ENCODE peak calls at places on chromosomes 13 and 19, in ten cellular contexts. R is AG04450; T is effector memory CD4-positive, alpha-beta T cell; K is naive thymus-derived CD4-positive, alpha-beta T cell; G is uterus; H is right atrium auricular region; B is right lobe of liver; U is cardiac muscle cell; X is psoas muscle; O is small intestine. J is an unnamed sample.

GRCh38 chr19:28715157-28715556 is 497.8 kb downstream of the UQCRFS1 start:
- DNase-seq in R (no peak), T (no peak), K (no peak), G (no peak), H (no peak), B (no peak), U (no peak), X (no peak), O (no peak), J (no peak)

GRCh38 chr13:76489299-76489698 is 396.9 kb downstream of the KCTD12 start:
- DNase-seq in R (no peak), T (no peak), K (no peak), G (no peak), H (no peak), B (no peak), U (no peak), X (no peak), O (no peak), J (no peak)

GRCh38 chr19:3683866-3684816 is 16.1 kb downstream of the PIP5K1C start:
- DNase-seq in R (no peak), T (no peak), K (no peak), G (no peak), H (no peak), B (no peak), U (peak), X (no peak), O (no peak), J (no peak)

GRCh38 chr19:37926255-37926654 is 19.2 kb downstream of the SIPA1L3 start:
- DNase-seq in R (no peak), T (no peak), K (no peak), G (no peak), H (no peak), B (no peak), U (no peak), X (no peak), O (no peak), J (no peak)

GRCh38 chr19:51971624-51972023 is 15.0 kb downstream of the ZNF350 start:
- DNase-seq in R (no peak), T (no peak), K (peak), G (no peak), H (no peak), B (no peak), U (peak), X (no peak), O (no peak), J (no peak)

GRCh38 chr13:27505792-27506191 is 55.4 kb upstream of the MTIF3 start:
- DNase-seq in R (no peak), T (no peak), K (no peak), G (no peak), H (no peak), B (no peak), U (no peak), X (no peak), O (no peak), J (no peak)

GRCh38 chr19:6412111-6412999 is 12.3 kb downstream of the KHSRP start:
- DNase-seq in R (no peak), T (no peak), K (peak), G (no peak), H (no peak), B (no peak), U (peak), X (peak), O (peak), J (peak)

GRCh38 chr19:15025237-15025636 is 24.0 kb upstream of the CASP14 start:
- DNase-seq in R (no peak), T (no peak), K (no peak), G (no peak), H (no peak), B (no peak), U (peak), X (no peak), O (no peak), J (no peak)

GRCh38 chr13:44504146-44504545 is 72.0 kb downstream of the TSC22D1 start:
- DNase-seq in R (no peak), T (no peak), K (no peak), G (no peak), H (no peak), B (no peak), U (no peak), X (no peak), O (no peak), J (no peak)

GRCh38 chr13:26707122-26708006 is 53.2 kb downstream of the GPR12 start:
- DNase-seq in R (peak), T (no peak), K (peak), G (no peak), H (no peak), B (no peak), U (peak), X (no peak), O (peak), J (peak)

GRCh38 chr19:554817-555216 is 11.0 kb downstream of the GZMM start:
- DNase-seq in R (no peak), T (no peak), K (no peak), G (no peak), H (no peak), B (no peak), U (no peak), X (no peak), O (no peak), J (no peak)

GRCh38 chr19:555474-555808 is 11.6 kb downstream of the GZMM start:
- DNase-seq in R (no peak), T (no peak), K (no peak), G (no peak), H (no peak), B (no peak), U (no peak), X (no peak), O (no peak), J (no peak)

GRCh38 chr19:556611-557382 is 12.9 kb downstream of the GZMM start:
- DNase-seq in R (no peak), T (no peak), K (no peak), G (no peak), H (no peak), B (no peak), U (no peak), X (no peak), O (no peak), J (no peak)

GRCh38 chr19:558770-559439 is 13.5 kb upstream of the BSG start:
- DNase-seq in R (no peak), T (no peak), K (no peak), G (peak), H (no peak), B (no peak), U (peak), X (no peak), O (no peak), J (no peak)
- H3K27ac ChIP-seq in R (no peak), T (no peak), K (no peak), G (no peak), H (no peak), B (no peak), U (no peak), X (no peak), O (peak), J (no peak)

GRCh38 chr19:11225815-11226214 is 13.6 kb upstream of the ANGPTL8 start:
- DNase-seq in R (no peak), T (no peak), K (no peak), G (no peak), H (no peak), B (no peak), U (no peak), X (no peak), O (no peak), J (no peak)
- H3K27ac ChIP-seq in R (no peak), T (no peak), K (no peak), G (no peak), H (no peak), B (no peak), U (no peak), X (no peak), O (no peak), J (no peak)

GRCh38 chr19:53549354-53549753 is 11.4 kb downstream of the ZNF331 start:
- DNase-seq in R (no peak), T (no peak), K (no peak), G (no peak), H (no peak), B (no peak), U (peak), X (no peak), O (no peak), J (no peak)
- H3K27ac ChIP-seq in R (no peak), T (no peak), K (no peak), G (peak), H (no peak), B (peak), U (no peak), X (peak), O (peak), J (peak)

GRCh38 chr13:28753946-28754345 is 35.2 kb upstream of the SLC46A3 start:
- DNase-seq in R (no peak), T (no peak), K (no peak), G (no peak), H (no peak), B (no peak), U (no peak), X (no peak), O (no peak), J (no peak)
- H3K27ac ChIP-seq in R (peak), T (no peak), K (no peak), G (peak), H (peak), B (peak), U (peak), X (no peak), O (no peak), J (no peak)

GRCh38 chr19:43534305-43534612 is 1.3 kb downstream of the ZNF575 start:
- DNase-seq in R (no peak), T (no peak), K (no peak), G (no peak), H (no peak), B (no peak), U (no peak), X (no peak), O (no peak), J (no peak)
- H3K27ac ChIP-seq in R (peak), T (peak), K (peak), G (peak), H (peak), B (no peak), U (no peak), X (peak), O (peak), J (peak)

GRCh38 chr19:35142531-35143230 is 374 bp upstream of the FXYD7 start:
- DNase-seq in R (no peak), T (peak), K (peak), G (no peak), H (no peak), B (peak), U (peak), X (peak), O (peak), J (peak)

GRCh38 chr19:35140898-35141626 is 2.0 kb upstream of the FXYD7 start:
- DNase-seq in R (peak), T (peak), K (peak), G (peak), H (peak), B (peak), U (peak), X (peak), O (peak), J (peak)

GRCh38 chr19:35140207-35140897 is 1.7 kb downstream of the FXYD1 start:
- DNase-seq in R (no peak), T (no peak), K (no peak), G (no peak), H (no peak), B (no peak), U (no peak), X (peak), O (no peak), J (no peak)

GRCh38 chr19:35143231-35143715 is at the start of gene FXYD7:
- DNase-seq in R (no peak), T (no peak), K (no peak), G (no peak), H (no peak), B (peak), U (no peak), X (no peak), O (no peak), J (no peak)

DNA sequence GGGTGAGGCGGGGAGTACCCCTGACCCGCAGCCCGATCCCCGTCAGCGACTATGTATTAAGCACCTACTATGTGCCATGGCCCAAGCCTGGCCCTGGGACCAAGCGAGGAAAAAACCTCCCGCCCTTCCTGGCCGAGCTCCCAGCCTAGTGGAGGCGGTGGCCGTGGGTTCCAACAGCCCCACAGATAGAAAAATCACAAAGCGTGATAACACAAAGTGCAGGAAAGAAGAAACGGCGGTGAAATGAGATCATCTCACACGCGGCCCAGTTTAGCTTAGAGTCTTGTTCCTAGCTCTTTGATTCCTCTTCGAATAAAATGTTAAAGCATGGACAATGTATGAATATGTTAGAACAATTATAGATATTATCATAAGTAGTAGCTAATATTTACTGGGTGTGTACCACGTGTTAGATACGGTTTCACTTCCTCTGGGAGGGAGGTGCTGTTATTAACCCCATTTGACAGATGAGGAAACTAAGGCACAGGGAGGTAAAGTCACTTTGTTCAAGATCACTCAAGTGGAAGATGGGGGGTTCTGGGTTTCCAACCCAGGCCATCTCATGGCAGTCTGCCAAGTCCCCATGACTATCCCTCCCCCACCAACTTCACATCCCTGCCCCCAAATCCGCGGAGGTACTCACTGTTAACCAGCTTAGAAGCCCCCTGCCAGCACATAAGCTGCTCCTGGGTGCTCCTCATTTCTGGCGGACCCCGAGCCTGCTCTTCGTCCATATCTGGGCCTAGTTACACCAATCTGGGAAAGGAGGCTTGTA is 1.2 kb upstream of the FXYD7 start:
- DNase-seq in R (no peak), T (no peak), K (no peak), G (no peak), H (no peak), B (peak), U (peak), X (peak), O (no peak), J (no peak)
- H3K27ac ChIP-seq in R (no peak), T (peak), K (no peak), G (peak), H (peak), B (no peak), U (no peak), X (no peak), O (no peak), J (no peak)

DNA sequence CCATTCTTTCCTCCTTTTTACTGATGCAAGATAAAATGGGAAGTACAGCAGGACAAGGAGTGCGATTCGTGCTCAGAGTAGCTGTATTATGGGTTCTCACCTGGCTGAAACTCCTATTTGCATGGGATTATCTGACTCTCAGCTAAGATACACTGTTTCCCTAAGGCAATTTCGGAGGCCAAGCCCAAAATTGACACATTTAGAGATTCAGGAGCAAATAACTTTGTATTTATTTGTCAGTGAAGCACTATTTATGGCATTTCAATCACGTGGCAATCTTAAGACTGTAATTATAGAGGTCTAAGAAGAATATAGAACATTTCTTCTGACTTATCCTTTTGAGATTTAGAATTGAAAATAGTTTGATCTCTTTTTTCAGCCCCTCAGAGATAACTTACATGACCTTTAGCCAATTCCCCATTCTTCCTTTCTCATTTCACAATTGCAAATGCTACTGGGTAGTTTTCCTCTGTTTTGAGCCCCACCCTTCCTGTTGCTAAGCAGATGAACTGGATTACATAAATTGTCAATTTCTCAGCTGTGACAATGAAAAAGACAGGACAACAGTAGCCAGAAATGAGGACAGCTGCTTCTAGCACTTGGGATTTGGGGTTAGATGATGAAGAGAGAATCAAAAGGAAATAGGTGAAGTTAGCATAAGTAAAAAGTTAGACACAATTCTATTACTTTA is 122.7 kb upstream of the FRY start:
- DNase-seq in R (no peak), T (no peak), K (no peak), G (no peak), H (no peak), B (no peak), U (no peak), X (no peak), O (no peak), J (no peak)
- H3K27ac ChIP-seq in R (no peak), T (no peak), K (no peak), G (no peak), H (no peak), B (no peak), U (no peak), X (no peak), O (no peak), J (no peak)

GRCh38 chr13:41919031-41919740 is 41.7 kb downstream of the VWA8 start:
- DNase-seq in R (no peak), T (no peak), K (no peak), G (no peak), H (no peak), B (no peak), U (no peak), X (no peak), O (no peak), J (no peak)
- H3K27ac ChIP-seq in R (peak), T (no peak), K (no peak), G (no peak), H (no peak), B (no peak), U (no peak), X (peak), O (no peak), J (no peak)

GRCh38 chr13:112477070-112477619 is 101.0 kb downstream of the SPACA7 start:
- DNase-seq in R (no peak), T (no peak), K (no peak), G (no peak), H (no peak), B (peak), U (no peak), X (no peak), O (no peak), J (no peak)
- H3K27ac ChIP-seq in R (no peak), T (no peak), K (no peak), G (no peak), H (no peak), B (peak), U (no peak), X (no peak), O (no peak), J (no peak)

J was measured in substantia nigra.